ENCODE peak calls at places on chromosomes 13 and 19, in six cellular contexts. F is fibroblast of the aortic adventitia, Q is RWPE1, G is BJ, Z is hepatocyte, R is heart right ventricle. O is an unnamed sample.

GRCh38 chr13:111005808-111006494 is 91.1 kb upstream of the ANKRD10 start:
- DNase-seq in Z (no peak), Q (no peak), F (peak; percentile 65), G (no peak), R (peak; percentile 63), O (no peak)

GRCh38 chr19:6056801-6057650 is 53.3 kb downstream of the RFX2 start:
- DNase-seq in G (peak; percentile 95), Z (peak; percentile 84), R (peak; percentile 60), F (peak; percentile 97), Q (peak; percentile 97), O (no peak)

GRCh38 chr19:54448037-54448773 is 794 bp upstream of the LENG8 start:
- DNase-seq in R (no peak), G (no peak), F (peak; percentile 66), Z (peak; percentile 77), Q (no peak), O (no peak)

GRCh38 chr19:10033614-10034013 is 20.3 kb downstream of the RDH8 start:
- DNase-seq in Z (no peak), Q (no peak), R (no peak), G (no peak), F (no peak), O (no peak)

GRCh38 chr13:42645717-42646116 is 71.8 kb downstream of the TNFSF11 start:
- DNase-seq in F (no peak), Q (no peak), Z (no peak), G (no peak), R (no peak), O (no peak)

GRCh38 chr19:30648321-30648720 is 276.1 kb downstream of the ZNF536 start:
- DNase-seq in R (no peak), G (no peak), Q (no peak), Z (no peak), F (no peak), O (no peak)

GRCh38 chr19:11450570-11451326 is 15.3 kb downstream of the PRKCSH start:
- DNase-seq in F (no peak), R (no peak), Z (no peak), Q (no peak), G (no peak), O (peak; percentile 22)

GRCh38 chr13:26988059-26988769 is 183.4 kb downstream of the USP12 start:
- DNase-seq in G (no peak), Q (no peak), Z (no peak), R (no peak), F (no peak), O (no peak)

GRCh38 chr19:27858981-27859581 is 1353.9 kb downstream of the UQCRFS1 start:
- DNase-seq in R (no peak), G (no peak), F (no peak), Z (no peak), Q (no peak), O (no peak)

GRCh38 chr19:35955881-35956634 is 19.9 kb downstream of the LRFN3 start:
- DNase-seq in R (no peak), G (no peak), Q (no peak), F (no peak), Z (no peak), O (no peak)

GRCh38 chr19:52809801-52810200 is 11.6 kb downstream of the ZNF28 start:
- DNase-seq in Q (no peak), G (no peak), F (no peak), R (no peak), Z (no peak), O (no peak)

GRCh38 chr13:33123066-33123940 is 107.1 kb downstream of the KL start:
- DNase-seq in Q (no peak), Z (no peak), R (peak; percentile 31), G (peak; percentile 89), F (peak; percentile 39), O (no peak)

GRCh38 chr13:99878921-99879610 is 92.5 kb downstream of the ZIC5 start:
- DNase-seq in F (no peak), Z (no peak), R (no peak), G (no peak), Q (no peak), O (no peak)

GRCh38 chr13:99886706-99887105 is 84.9 kb downstream of the ZIC5 start:
- DNase-seq in Z (no peak), F (no peak), R (no peak), Q (no peak), G (no peak), O (no peak)

GRCh38 chr13:99884913-99885312 is 86.7 kb downstream of the ZIC5 start:
- DNase-seq in R (no peak), F (no peak), Q (no peak), Z (no peak), G (no peak), O (no peak)

DNA sequence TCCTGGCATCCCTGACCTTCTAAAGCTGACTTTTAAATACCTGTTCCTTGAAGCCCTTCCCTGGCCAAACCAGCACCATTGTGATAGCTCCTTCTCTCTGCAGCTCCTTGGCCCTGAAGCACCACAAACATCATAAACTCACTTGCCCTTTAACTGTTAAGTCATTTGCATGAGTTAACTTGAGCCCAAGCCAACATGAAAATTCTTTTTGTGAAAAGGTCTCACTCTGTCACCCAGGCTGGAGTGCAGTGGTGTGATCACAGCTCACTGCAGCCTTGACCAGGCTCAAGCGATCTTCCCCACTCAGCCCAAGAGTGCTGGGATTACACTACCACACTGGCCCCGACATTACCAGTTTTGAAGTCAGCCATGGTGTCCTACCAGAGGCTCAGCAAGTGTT is 87.8 kb downstream of the ZIC5 start:
- DNase-seq in Z (no peak), R (no peak), G (no peak), F (no peak), Q (no peak), O (no peak)
- TF ChIP-seq CTCF in Z (no peak), R (no peak), G (no peak), F (no peak), Q (no peak), O (no peak)

DNA sequence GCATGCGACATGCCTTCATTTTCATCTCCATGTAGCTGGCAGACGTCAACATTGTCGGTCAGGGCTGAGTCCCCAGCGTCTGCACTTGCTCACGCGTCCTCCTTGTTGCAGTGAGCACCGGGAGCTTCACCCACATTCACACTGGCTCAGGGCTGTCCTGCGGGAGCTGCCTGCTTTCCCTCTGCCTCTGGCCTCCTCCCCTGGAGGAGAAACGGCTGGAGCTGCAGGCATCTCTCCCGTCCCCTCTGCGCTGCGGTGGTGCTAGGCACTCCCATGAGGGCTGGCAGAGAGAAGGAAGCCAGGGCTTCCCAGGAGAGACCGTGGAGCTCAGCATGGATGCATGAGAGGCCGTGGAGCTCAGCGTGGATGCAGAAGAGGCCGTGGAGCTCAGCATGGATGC is 18.4 kb upstream of the TMEM255B start:
- DNase-seq in Z (no peak), G (no peak), Q (no peak), F (no peak), R (no peak), O (no peak)
- TF ChIP-seq CTCF in Z (no peak), G (no peak), Q (no peak), F (no peak), R (no peak), O (no peak)

GRCh38 chr19:20077791-20078463 is at the start of gene ZNF90:
- DNase-seq in Z (peak; percentile 97), R (peak; percentile 87), G (peak; percentile 64), Q (peak; percentile 75), F (peak; percentile 94), O (peak; percentile 79)
- TF ChIP-seq CTCF in Z (no peak), R (no peak), G (peak; percentile 8), Q (no peak), F (peak; percentile 12), O (peak; percentile 11)

DNA sequence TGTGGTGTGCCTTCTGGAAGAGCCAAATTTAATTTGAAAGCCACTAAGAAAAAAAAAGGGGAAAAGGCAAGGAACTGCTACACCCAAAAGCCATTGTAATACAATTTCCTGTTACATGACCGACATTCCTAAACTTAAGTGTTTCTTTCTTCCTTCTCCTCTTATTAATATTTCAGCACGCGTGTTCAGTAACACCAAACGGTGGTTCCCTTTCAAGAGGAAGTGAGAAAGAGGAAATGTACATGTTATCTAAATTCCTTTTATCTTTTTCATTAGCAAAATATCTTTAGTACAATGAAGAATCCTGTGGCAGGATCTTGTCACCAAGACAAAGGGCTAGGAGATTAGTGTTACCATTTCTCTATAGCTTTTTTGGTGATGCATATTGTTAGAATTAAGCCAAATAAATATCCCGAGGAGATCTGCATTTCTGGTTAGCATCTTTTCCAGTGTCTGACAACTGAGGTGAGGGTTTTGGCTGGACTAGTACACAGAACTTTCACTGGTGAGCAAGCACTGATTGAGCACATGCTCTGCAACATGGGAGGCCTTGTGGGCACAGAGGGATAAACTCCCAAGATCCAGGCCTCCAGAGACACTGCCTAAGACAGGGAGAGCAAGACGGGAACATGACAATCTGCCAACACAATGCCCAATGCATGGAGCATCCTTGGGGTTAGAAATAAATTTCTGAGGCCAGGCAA is 22.1 kb downstream of the LATS2 start:
- DNase-seq in Q (no peak), F (peak; percentile 51), G (no peak), Z (no peak), R (no peak), O (no peak)
- TF ChIP-seq CTCF in Q (no peak), F (no peak), G (no peak), Z (no peak), R (no peak), O (no peak)